ENCODE peak calls at places on chromosome 11, in six cellular contexts. One of them, this sample, is unnamed.

GRCh38 chr11:31725176-31725575 is 85.9 kb downstream of the PAX6 start:
- DNase-seq in GM12878: no peak
- DNase-seq in H1: no peak
- DNase-seq in K562: no peak
- DNase-seq in HCT116: no peak
- DNase-seq in HepG2: no peak
- DNase-seq in this sample: no peak

GRCh38 chr11:124075841-124076571 is 34.9 kb upstream of the OR10G7 start:
- DNase-seq in GM12878: no peak
- DNase-seq in H1: no peak
- DNase-seq in K562: no peak
- DNase-seq in HCT116: no peak
- DNase-seq in HepG2: no peak
- DNase-seq in this sample: no peak

GRCh38 chr11:71530602-71531001 is 3.5 kb downstream of the KRTAP5-7 start:
- DNase-seq in GM12878: no peak
- DNase-seq in H1: peak
- DNase-seq in K562: no peak
- DNase-seq in HCT116: no peak
- DNase-seq in HepG2: no peak
- DNase-seq in this sample: no peak

GRCh38 chr11:15233386-15233785 is 118.7 kb downstream of the INSC start:
- DNase-seq in GM12878: no peak
- DNase-seq in H1: no peak
- DNase-seq in K562: no peak
- DNase-seq in HCT116: no peak
- DNase-seq in HepG2: no peak
- DNase-seq in this sample: no peak

GRCh38 chr11:12897390-12897789 is 111.7 kb upstream of the RASSF10 start:
- DNase-seq in GM12878: no peak
- DNase-seq in H1: no peak
- DNase-seq in K562: no peak
- DNase-seq in HCT116: no peak
- DNase-seq in HepG2: no peak
- DNase-seq in this sample: no peak

GRCh38 chr11:128956401-128957203 is 13.9 kb upstream of the TP53AIP1 start:
- DNase-seq in GM12878: peak
- DNase-seq in H1: no peak
- DNase-seq in K562: peak
- DNase-seq in HCT116: peak
- DNase-seq in HepG2: peak
- DNase-seq in this sample: peak

GRCh38 chr11:76824083-76824939 is 36.4 kb upstream of the ACER3 start:
- DNase-seq in GM12878: no peak
- DNase-seq in H1: no peak
- DNase-seq in K562: peak
- DNase-seq in HCT116: peak
- DNase-seq in HepG2: no peak
- DNase-seq in this sample: no peak

GRCh38 chr11:70466154-70466553 is 67.8 kb downstream of the CTTN start:
- DNase-seq in GM12878: no peak
- DNase-seq in H1: no peak
- DNase-seq in K562: peak
- DNase-seq in HCT116: no peak
- DNase-seq in HepG2: no peak
- DNase-seq in this sample: no peak

GRCh38 chr11:64036081-64037026 is 623 bp downstream of the FLRT1 start:
- DNase-seq in GM12878: no peak
- DNase-seq in H1: no peak
- DNase-seq in K562: peak
- DNase-seq in HCT116: no peak
- DNase-seq in HepG2: no peak
- DNase-seq in this sample: no peak

GRCh38 chr11:118625976-118626375 is 18.6 kb downstream of the PHLDB1 start:
- DNase-seq in GM12878: no peak
- DNase-seq in H1: no peak
- DNase-seq in K562: peak
- DNase-seq in HCT116: no peak
- DNase-seq in HepG2: no peak
- DNase-seq in this sample: no peak

GRCh38 chr11:27656320-27656719 is 43.9 kb downstream of the BDNF start:
- DNase-seq in GM12878: no peak
- DNase-seq in H1: no peak
- DNase-seq in K562: no peak
- DNase-seq in HCT116: no peak
- DNase-seq in HepG2: no peak
- DNase-seq in this sample: no peak

GRCh38 chr11:68043349-68044144 is 4.7 kb downstream of the TCIRG1 start:
- DNase-seq in GM12878: no peak
- DNase-seq in H1: no peak
- DNase-seq in K562: peak
- DNase-seq in HCT116: no peak
- DNase-seq in HepG2: no peak
- DNase-seq in this sample: no peak

GRCh38 chr11:36010010-36010740 is 66.3 kb downstream of the LDLRAD3 start:
- DNase-seq in GM12878: no peak
- DNase-seq in H1: no peak
- DNase-seq in K562: no peak
- DNase-seq in HCT116: no peak
- DNase-seq in HepG2: no peak
- DNase-seq in this sample: no peak

GRCh38 chr11:72585762-72586590 is 88.2 kb downstream of the PDE2A start:
- DNase-seq in GM12878: peak
- DNase-seq in H1: peak
- DNase-seq in K562: peak
- DNase-seq in HCT116: peak
- DNase-seq in HepG2: peak
- DNase-seq in this sample: peak

GRCh38 chr11:80167766-80168165 is 726.9 kb upstream of the TENM4 start:
- DNase-seq in GM12878: no peak
- DNase-seq in H1: no peak
- DNase-seq in K562: no peak
- DNase-seq in HCT116: no peak
- DNase-seq in HepG2: no peak
- DNase-seq in this sample: peak

GRCh38 chr11:14386895-14387480 is 28.0 kb upstream of the RRAS2 start:
- DNase-seq in GM12878: no peak
- DNase-seq in H1: peak
- DNase-seq in K562: no peak
- DNase-seq in HCT116: no peak
- DNase-seq in HepG2: no peak
- DNase-seq in this sample: peak

GRCh38 chr11:125091247-125091876 is 20.1 kb downstream of the TMEM218 start:
- DNase-seq in GM12878: no peak
- DNase-seq in H1: no peak
- DNase-seq in K562: peak
- DNase-seq in HCT116: no peak
- DNase-seq in HepG2: peak
- DNase-seq in this sample: peak

GRCh38 chr11:117201906-117202305 is 2.7 kb downstream of the TAGLN start:
- DNase-seq in GM12878: no peak
- DNase-seq in H1: no peak
- DNase-seq in K562: no peak
- DNase-seq in HCT116: no peak
- DNase-seq in HepG2: no peak
- DNase-seq in this sample: no peak

GRCh38 chr11:117202386-117203068 is 3.4 kb downstream of the TAGLN start:
- DNase-seq in GM12878: no peak
- DNase-seq in H1: no peak
- DNase-seq in K562: no peak
- DNase-seq in HCT116: no peak
- DNase-seq in HepG2: no peak
- DNase-seq in this sample: no peak

GRCh38 chr11:117199916-117200812 is 994 bp downstream of the TAGLN start:
- DNase-seq in GM12878: no peak
- DNase-seq in H1: peak
- DNase-seq in K562: no peak
- DNase-seq in HCT116: no peak
- DNase-seq in HepG2: no peak
- DNase-seq in this sample: no peak

GRCh38 chr11:117201516-117201866 is 2.3 kb downstream of the TAGLN start:
- DNase-seq in GM12878: no peak
- DNase-seq in H1: no peak
- DNase-seq in K562: no peak
- DNase-seq in HCT116: no peak
- DNase-seq in HepG2: no peak
- DNase-seq in this sample: no peak

DNA sequence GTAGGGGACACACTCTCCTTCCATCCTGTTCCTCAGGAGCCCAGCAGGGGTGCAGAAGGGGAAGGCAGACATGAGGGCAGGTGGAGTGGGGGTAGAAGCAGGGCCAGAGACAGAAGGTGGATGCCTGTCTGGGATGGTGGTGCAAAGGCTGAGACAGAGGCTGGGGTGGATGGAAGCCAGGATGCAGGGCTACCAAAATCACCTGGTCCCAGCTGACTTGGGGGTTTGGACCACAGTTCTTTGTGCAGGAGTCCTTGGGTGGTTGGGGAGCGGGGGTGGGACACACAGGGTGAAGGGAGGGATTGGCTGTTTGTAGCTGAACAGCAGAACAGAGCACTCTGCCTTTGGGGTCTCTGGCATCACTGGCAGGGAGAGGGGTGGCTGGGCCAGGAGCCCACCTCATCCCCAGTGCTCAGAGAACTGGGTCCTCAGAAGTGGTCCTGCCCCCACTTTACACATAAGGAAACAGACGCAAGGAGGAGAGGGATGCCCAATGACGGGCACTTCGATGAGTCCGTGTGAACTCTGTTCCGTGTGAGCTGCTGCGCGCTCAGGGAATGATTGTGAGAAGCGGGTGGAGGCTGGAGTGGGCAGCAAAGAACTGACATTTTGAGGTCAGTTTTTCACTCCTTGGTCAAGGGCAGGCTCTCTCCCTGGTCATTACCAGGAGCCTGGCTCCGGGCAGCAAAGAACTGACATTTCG is 1.8 kb downstream of the TAGLN start:
- DNase-seq in GM12878: no peak
- DNase-seq in H1: no peak
- DNase-seq in K562: no peak
- DNase-seq in HCT116: no peak
- DNase-seq in HepG2: no peak
- DNase-seq in this sample: no peak
- TF ChIP-seq ZNF274 in GM12878: no peak
- TF ChIP-seq ZNF274 in H1: no peak
- TF ChIP-seq ZNF274 in K562: no peak
- TF ChIP-seq ZNF274 in HCT116: no peak
- TF ChIP-seq ZNF274 in HepG2: no peak
- TF ChIP-seq ZNF274 in this sample: no peak

GRCh38 chr11:9760180-9760550 is 96.3 kb downstream of the SWAP70 start:
- DNase-seq in GM12878: no peak
- DNase-seq in H1: no peak
- DNase-seq in K562: no peak
- DNase-seq in HCT116: no peak
- DNase-seq in HepG2: no peak
- DNase-seq in this sample: no peak

GRCh38 chr11:9756878-9757277 is 93.0 kb downstream of the SWAP70 start:
- DNase-seq in GM12878: no peak
- DNase-seq in H1: no peak
- DNase-seq in K562: no peak
- DNase-seq in HCT116: no peak
- DNase-seq in HepG2: no peak
- DNase-seq in this sample: no peak

GRCh38 chr11:9759519-9760179 is 95.8 kb downstream of the SWAP70 start:
- DNase-seq in GM12878: peak
- DNase-seq in H1: no peak
- DNase-seq in K562: peak
- DNase-seq in HCT116: peak
- DNase-seq in HepG2: peak
- DNase-seq in this sample: no peak

GRCh38 chr11:9757809-9758675 is 94.2 kb downstream of the SWAP70 start:
- DNase-seq in GM12878: no peak
- DNase-seq in H1: peak
- DNase-seq in K562: peak
- DNase-seq in HCT116: peak
- DNase-seq in HepG2: peak
- DNase-seq in this sample: peak

GRCh38 chr11:9758676-9759518 is 95.0 kb downstream of the SWAP70 start:
- DNase-seq in GM12878: no peak
- DNase-seq in H1: peak
- DNase-seq in K562: peak
- DNase-seq in HCT116: peak
- DNase-seq in HepG2: peak
- DNase-seq in this sample: no peak
- TF ChIP-seq ZNF274 in GM12878: no peak
- TF ChIP-seq ZNF274 in H1: no peak
- TF ChIP-seq ZNF274 in K562: no peak
- TF ChIP-seq ZNF274 in HCT116: no peak
- TF ChIP-seq ZNF274 in HepG2: no peak
- TF ChIP-seq ZNF274 in this sample: no peak

GRCh38 chr11:92866679-92867282 is 102.7 kb upstream of the MTNR1B start:
- DNase-seq in GM12878: no peak
- DNase-seq in H1: no peak
- DNase-seq in K562: no peak
- DNase-seq in HCT116: no peak
- DNase-seq in HepG2: no peak
- DNase-seq in this sample: no peak
- TF ChIP-seq ZNF274 in GM12878: no peak
- TF ChIP-seq ZNF274 in H1: no peak
- TF ChIP-seq ZNF274 in K562: no peak
- TF ChIP-seq ZNF274 in HCT116: no peak
- TF ChIP-seq ZNF274 in HepG2: no peak
- TF ChIP-seq ZNF274 in this sample: no peak

GRCh38 chr11:60172011-60172410 is 10.9 kb downstream of the MS4A6A start:
- DNase-seq in GM12878: no peak
- DNase-seq in H1: no peak
- DNase-seq in K562: no peak
- DNase-seq in HCT116: no peak
- DNase-seq in HepG2: no peak
- DNase-seq in this sample: no peak
- TF ChIP-seq ZNF274 in GM12878: no peak
- TF ChIP-seq ZNF274 in H1: no peak
- TF ChIP-seq ZNF274 in K562: no peak
- TF ChIP-seq ZNF274 in HCT116: no peak
- TF ChIP-seq ZNF274 in HepG2: no peak
- TF ChIP-seq ZNF274 in this sample: no peak